ENCODE peak calls at places on chromosomes 3 and 15, in ten cellular contexts. One of them, this sample, is unnamed.

GRCh38 chr15:58521293-58521991 is 89.7 kb downstream of the LIPC start:
- DNase-seq in neuronal stem cell: no peak
- DNase-seq in stimulated activated naive CD8-positive, alpha-beta T cell treated with anti-CD3 and anti-CD28 coated beads, Interleukin-15, Interleukin-2, amounts not matched to agents 100 U/mL and 50 U/mL, for 24 hours: no peak
- DNase-seq in spleen: peak
- DNase-seq in lower leg skin: peak
- DNase-seq in NCI-H82: peak
- DNase-seq in HFFc6: peak
- DNase-seq in T-helper 2 cell: no peak
- DNase-seq in GM04504: peak
- DNase-seq in HEK293T: no peak
- DNase-seq in this sample: peak

GRCh38 chr3:129890891-129891290 is 2.6 kb downstream of the TMCC1 start:
- DNase-seq in neuronal stem cell: no peak
- DNase-seq in stimulated activated naive CD8-positive, alpha-beta T cell treated with anti-CD3 and anti-CD28 coated beads, Interleukin-15, Interleukin-2, amounts not matched to agents 100 U/mL and 50 U/mL, for 24 hours: no peak
- DNase-seq in spleen: no peak
- DNase-seq in lower leg skin: no peak
- DNase-seq in NCI-H82: no peak
- DNase-seq in HFFc6: no peak
- DNase-seq in T-helper 2 cell: no peak
- DNase-seq in GM04504: no peak
- DNase-seq in HEK293T: no peak
- DNase-seq in this sample: no peak

GRCh38 chr3:112818289-112818688 is 28.4 kb downstream of the CD200R1L start:
- DNase-seq in neuronal stem cell: no peak
- DNase-seq in stimulated activated naive CD8-positive, alpha-beta T cell treated with anti-CD3 and anti-CD28 coated beads, Interleukin-15, Interleukin-2, amounts not matched to agents 100 U/mL and 50 U/mL, for 24 hours: no peak
- DNase-seq in spleen: no peak
- DNase-seq in lower leg skin: no peak
- DNase-seq in NCI-H82: no peak
- DNase-seq in HFFc6: peak
- DNase-seq in T-helper 2 cell: no peak
- DNase-seq in GM04504: peak
- DNase-seq in HEK293T: no peak
- DNase-seq in this sample: peak

GRCh38 chr3:138051946-138052802 is 42.2 kb downstream of the CLDN18 start:
- DNase-seq in neuronal stem cell: peak
- DNase-seq in stimulated activated naive CD8-positive, alpha-beta T cell treated with anti-CD3 and anti-CD28 coated beads, Interleukin-15, Interleukin-2, amounts not matched to agents 100 U/mL and 50 U/mL, for 24 hours: peak
- DNase-seq in spleen: no peak
- DNase-seq in lower leg skin: no peak
- DNase-seq in NCI-H82: peak
- DNase-seq in HFFc6: peak
- DNase-seq in T-helper 2 cell: peak
- DNase-seq in GM04504: peak
- DNase-seq in HEK293T: peak
- DNase-seq in this sample: peak

GRCh38 chr15:74776851-74777768 is 4.8 kb upstream of the CSK start:
- DNase-seq in neuronal stem cell: no peak
- DNase-seq in stimulated activated naive CD8-positive, alpha-beta T cell treated with anti-CD3 and anti-CD28 coated beads, Interleukin-15, Interleukin-2, amounts not matched to agents 100 U/mL and 50 U/mL, for 24 hours: peak
- DNase-seq in spleen: peak
- DNase-seq in lower leg skin: no peak
- DNase-seq in NCI-H82: no peak
- DNase-seq in HFFc6: no peak
- DNase-seq in T-helper 2 cell: peak
- DNase-seq in GM04504: no peak
- DNase-seq in HEK293T: no peak
- DNase-seq in this sample: peak

GRCh38 chr3:136893848-136894443 is 31.9 kb downstream of the NCK1 start:
- DNase-seq in neuronal stem cell: no peak
- DNase-seq in stimulated activated naive CD8-positive, alpha-beta T cell treated with anti-CD3 and anti-CD28 coated beads, Interleukin-15, Interleukin-2, amounts not matched to agents 100 U/mL and 50 U/mL, for 24 hours: no peak
- DNase-seq in spleen: no peak
- DNase-seq in lower leg skin: no peak
- DNase-seq in NCI-H82: peak
- DNase-seq in HFFc6: peak
- DNase-seq in T-helper 2 cell: no peak
- DNase-seq in GM04504: peak
- DNase-seq in HEK293T: no peak
- DNase-seq in this sample: peak

GRCh38 chr3:193826126-193826795 is 233.3 kb downstream of the OPA1 start:
- DNase-seq in neuronal stem cell: no peak
- DNase-seq in stimulated activated naive CD8-positive, alpha-beta T cell treated with anti-CD3 and anti-CD28 coated beads, Interleukin-15, Interleukin-2, amounts not matched to agents 100 U/mL and 50 U/mL, for 24 hours: no peak
- DNase-seq in spleen: no peak
- DNase-seq in lower leg skin: peak
- DNase-seq in NCI-H82: no peak
- DNase-seq in HFFc6: peak
- DNase-seq in T-helper 2 cell: no peak
- DNase-seq in GM04504: peak
- DNase-seq in HEK293T: peak
- DNase-seq in this sample: peak

GRCh38 chr15:64453689-64454037 is 6.7 kb upstream of the ZNF609 start:
- DNase-seq in neuronal stem cell: no peak
- DNase-seq in stimulated activated naive CD8-positive, alpha-beta T cell treated with anti-CD3 and anti-CD28 coated beads, Interleukin-15, Interleukin-2, amounts not matched to agents 100 U/mL and 50 U/mL, for 24 hours: no peak
- DNase-seq in spleen: no peak
- DNase-seq in lower leg skin: no peak
- DNase-seq in NCI-H82: peak
- DNase-seq in HFFc6: no peak
- DNase-seq in T-helper 2 cell: no peak
- DNase-seq in GM04504: no peak
- DNase-seq in HEK293T: no peak
- DNase-seq in this sample: no peak

GRCh38 chr3:124363451-124363850 is 366.8 kb upstream of the UMPS start:
- DNase-seq in neuronal stem cell: no peak
- DNase-seq in stimulated activated naive CD8-positive, alpha-beta T cell treated with anti-CD3 and anti-CD28 coated beads, Interleukin-15, Interleukin-2, amounts not matched to agents 100 U/mL and 50 U/mL, for 24 hours: no peak
- DNase-seq in spleen: no peak
- DNase-seq in lower leg skin: no peak
- DNase-seq in NCI-H82: no peak
- DNase-seq in HFFc6: peak
- DNase-seq in T-helper 2 cell: no peak
- DNase-seq in GM04504: peak
- DNase-seq in HEK293T: no peak
- DNase-seq in this sample: peak

GRCh38 chr15:55734641-55735040 is 8.3 kb downstream of the PRTG start:
- DNase-seq in neuronal stem cell: no peak
- DNase-seq in stimulated activated naive CD8-positive, alpha-beta T cell treated with anti-CD3 and anti-CD28 coated beads, Interleukin-15, Interleukin-2, amounts not matched to agents 100 U/mL and 50 U/mL, for 24 hours: no peak
- DNase-seq in spleen: no peak
- DNase-seq in lower leg skin: no peak
- DNase-seq in NCI-H82: no peak
- DNase-seq in HFFc6: no peak
- DNase-seq in T-helper 2 cell: no peak
- DNase-seq in GM04504: no peak
- DNase-seq in HEK293T: no peak
- DNase-seq in this sample: no peak

GRCh38 chr3:183822631-183823030 is 2.7 kb downstream of the MAP6D1 start:
- DNase-seq in neuronal stem cell: peak
- DNase-seq in stimulated activated naive CD8-positive, alpha-beta T cell treated with anti-CD3 and anti-CD28 coated beads, Interleukin-15, Interleukin-2, amounts not matched to agents 100 U/mL and 50 U/mL, for 24 hours: no peak
- DNase-seq in spleen: peak
- DNase-seq in lower leg skin: peak
- DNase-seq in NCI-H82: no peak
- DNase-seq in HFFc6: no peak
- DNase-seq in T-helper 2 cell: no peak
- DNase-seq in GM04504: no peak
- DNase-seq in HEK293T: no peak
- DNase-seq in this sample: no peak

GRCh38 chr3:104564045-104564643 is 802.6 kb upstream of the ALCAM start:
- DNase-seq in neuronal stem cell: no peak
- DNase-seq in stimulated activated naive CD8-positive, alpha-beta T cell treated with anti-CD3 and anti-CD28 coated beads, Interleukin-15, Interleukin-2, amounts not matched to agents 100 U/mL and 50 U/mL, for 24 hours: peak
- DNase-seq in spleen: no peak
- DNase-seq in lower leg skin: no peak
- DNase-seq in NCI-H82: peak
- DNase-seq in HFFc6: peak
- DNase-seq in T-helper 2 cell: peak
- DNase-seq in GM04504: peak
- DNase-seq in HEK293T: peak
- DNase-seq in this sample: peak

GRCh38 chr3:162139841-162140240 is 643.2 kb downstream of the OTOL1 start:
- DNase-seq in neuronal stem cell: no peak
- DNase-seq in stimulated activated naive CD8-positive, alpha-beta T cell treated with anti-CD3 and anti-CD28 coated beads, Interleukin-15, Interleukin-2, amounts not matched to agents 100 U/mL and 50 U/mL, for 24 hours: no peak
- DNase-seq in spleen: no peak
- DNase-seq in lower leg skin: no peak
- DNase-seq in NCI-H82: no peak
- DNase-seq in HFFc6: no peak
- DNase-seq in T-helper 2 cell: no peak
- DNase-seq in GM04504: no peak
- DNase-seq in HEK293T: no peak
- DNase-seq in this sample: no peak

GRCh38 chr3:72338942-72339749 is 509.1 kb downstream of the SHQ1 start:
- DNase-seq in neuronal stem cell: no peak
- DNase-seq in stimulated activated naive CD8-positive, alpha-beta T cell treated with anti-CD3 and anti-CD28 coated beads, Interleukin-15, Interleukin-2, amounts not matched to agents 100 U/mL and 50 U/mL, for 24 hours: peak
- DNase-seq in spleen: peak
- DNase-seq in lower leg skin: peak
- DNase-seq in NCI-H82: no peak
- DNase-seq in HFFc6: peak
- DNase-seq in T-helper 2 cell: peak
- DNase-seq in GM04504: peak
- DNase-seq in HEK293T: no peak
- DNase-seq in this sample: peak

GRCh38 chr3:72282918-72283317 is 498.0 kb upstream of the PROK2 start:
- DNase-seq in neuronal stem cell: no peak
- DNase-seq in stimulated activated naive CD8-positive, alpha-beta T cell treated with anti-CD3 and anti-CD28 coated beads, Interleukin-15, Interleukin-2, amounts not matched to agents 100 U/mL and 50 U/mL, for 24 hours: no peak
- DNase-seq in spleen: no peak
- DNase-seq in lower leg skin: no peak
- DNase-seq in NCI-H82: no peak
- DNase-seq in HFFc6: no peak
- DNase-seq in T-helper 2 cell: no peak
- DNase-seq in GM04504: no peak
- DNase-seq in HEK293T: no peak
- DNase-seq in this sample: no peak

GRCh38 chr15:59918994-59919951 is 84.8 kb upstream of the FOXB1 start:
- DNase-seq in neuronal stem cell: no peak
- DNase-seq in stimulated activated naive CD8-positive, alpha-beta T cell treated with anti-CD3 and anti-CD28 coated beads, Interleukin-15, Interleukin-2, amounts not matched to agents 100 U/mL and 50 U/mL, for 24 hours: peak
- DNase-seq in spleen: no peak
- DNase-seq in lower leg skin: no peak
- DNase-seq in NCI-H82: no peak
- DNase-seq in HFFc6: peak
- DNase-seq in T-helper 2 cell: peak
- DNase-seq in GM04504: peak
- DNase-seq in HEK293T: no peak
- DNase-seq in this sample: peak

GRCh38 chr3:66110840-66111239 is 72.1 kb upstream of the MAGI1 start:
- DNase-seq in neuronal stem cell: no peak
- DNase-seq in stimulated activated naive CD8-positive, alpha-beta T cell treated with anti-CD3 and anti-CD28 coated beads, Interleukin-15, Interleukin-2, amounts not matched to agents 100 U/mL and 50 U/mL, for 24 hours: no peak
- DNase-seq in spleen: no peak
- DNase-seq in lower leg skin: no peak
- DNase-seq in NCI-H82: no peak
- DNase-seq in HFFc6: no peak
- DNase-seq in T-helper 2 cell: no peak
- DNase-seq in GM04504: no peak
- DNase-seq in HEK293T: no peak
- DNase-seq in this sample: no peak

GRCh38 chr3:150130404-150131100 is 159.9 kb upstream of the PFN2 start:
- DNase-seq in neuronal stem cell: no peak
- DNase-seq in stimulated activated naive CD8-positive, alpha-beta T cell treated with anti-CD3 and anti-CD28 coated beads, Interleukin-15, Interleukin-2, amounts not matched to agents 100 U/mL and 50 U/mL, for 24 hours: no peak
- DNase-seq in spleen: no peak
- DNase-seq in lower leg skin: no peak
- DNase-seq in NCI-H82: no peak
- DNase-seq in HFFc6: no peak
- DNase-seq in T-helper 2 cell: no peak
- DNase-seq in GM04504: no peak
- DNase-seq in HEK293T: no peak
- DNase-seq in this sample: no peak

GRCh38 chr3:7546219-7546618 is 685.3 kb downstream of the GRM7 start:
- DNase-seq in neuronal stem cell: no peak
- DNase-seq in stimulated activated naive CD8-positive, alpha-beta T cell treated with anti-CD3 and anti-CD28 coated beads, Interleukin-15, Interleukin-2, amounts not matched to agents 100 U/mL and 50 U/mL, for 24 hours: no peak
- DNase-seq in spleen: no peak
- DNase-seq in lower leg skin: no peak
- DNase-seq in NCI-H82: peak
- DNase-seq in HFFc6: no peak
- DNase-seq in T-helper 2 cell: no peak
- DNase-seq in GM04504: no peak
- DNase-seq in HEK293T: no peak
- DNase-seq in this sample: no peak

GRCh38 chr15:39127925-39128617 is 452.8 kb upstream of the THBS1 start:
- DNase-seq in neuronal stem cell: no peak
- DNase-seq in stimulated activated naive CD8-positive, alpha-beta T cell treated with anti-CD3 and anti-CD28 coated beads, Interleukin-15, Interleukin-2, amounts not matched to agents 100 U/mL and 50 U/mL, for 24 hours: peak
- DNase-seq in spleen: no peak
- DNase-seq in lower leg skin: no peak
- DNase-seq in NCI-H82: no peak
- DNase-seq in HFFc6: peak
- DNase-seq in T-helper 2 cell: peak
- DNase-seq in GM04504: peak
- DNase-seq in HEK293T: no peak
- DNase-seq in this sample: peak

GRCh38 chr15:40155270-40155910 is 5.5 kb upstream of the BUB1B start:
- DNase-seq in neuronal stem cell: no peak
- DNase-seq in stimulated activated naive CD8-positive, alpha-beta T cell treated with anti-CD3 and anti-CD28 coated beads, Interleukin-15, Interleukin-2, amounts not matched to agents 100 U/mL and 50 U/mL, for 24 hours: no peak
- DNase-seq in spleen: no peak
- DNase-seq in lower leg skin: no peak
- DNase-seq in NCI-H82: no peak
- DNase-seq in HFFc6: no peak
- DNase-seq in T-helper 2 cell: no peak
- DNase-seq in GM04504: no peak
- DNase-seq in HEK293T: no peak
- DNase-seq in this sample: no peak

GRCh38 chr15:63973212-63974009 is 72.9 kb downstream of the DAPK2 start:
- DNase-seq in neuronal stem cell: no peak
- DNase-seq in stimulated activated naive CD8-positive, alpha-beta T cell treated with anti-CD3 and anti-CD28 coated beads, Interleukin-15, Interleukin-2, amounts not matched to agents 100 U/mL and 50 U/mL, for 24 hours: no peak
- DNase-seq in spleen: peak
- DNase-seq in lower leg skin: peak
- DNase-seq in NCI-H82: no peak
- DNase-seq in HFFc6: peak
- DNase-seq in T-helper 2 cell: no peak
- DNase-seq in GM04504: peak
- DNase-seq in HEK293T: no peak
- DNase-seq in this sample: no peak

GRCh38 chr3:195150194-195151118 is 120.5 kb downstream of the XXYLT1 start:
- DNase-seq in neuronal stem cell: no peak
- DNase-seq in stimulated activated naive CD8-positive, alpha-beta T cell treated with anti-CD3 and anti-CD28 coated beads, Interleukin-15, Interleukin-2, amounts not matched to agents 100 U/mL and 50 U/mL, for 24 hours: peak
- DNase-seq in spleen: peak
- DNase-seq in lower leg skin: peak
- DNase-seq in NCI-H82: no peak
- DNase-seq in HFFc6: no peak
- DNase-seq in T-helper 2 cell: peak
- DNase-seq in GM04504: no peak
- DNase-seq in HEK293T: no peak
- DNase-seq in this sample: no peak

GRCh38 chr15:67024322-67024997 is 40.9 kb upstream of the SMAD3 start:
- DNase-seq in neuronal stem cell: no peak
- DNase-seq in stimulated activated naive CD8-positive, alpha-beta T cell treated with anti-CD3 and anti-CD28 coated beads, Interleukin-15, Interleukin-2, amounts not matched to agents 100 U/mL and 50 U/mL, for 24 hours: peak
- DNase-seq in spleen: no peak
- DNase-seq in lower leg skin: peak
- DNase-seq in NCI-H82: no peak
- DNase-seq in HFFc6: peak
- DNase-seq in T-helper 2 cell: peak
- DNase-seq in GM04504: peak
- DNase-seq in HEK293T: peak
- DNase-seq in this sample: peak

GRCh38 chr15:35693887-35694286 is 147.9 kb upstream of the DPH6 start:
- DNase-seq in neuronal stem cell: no peak
- DNase-seq in stimulated activated naive CD8-positive, alpha-beta T cell treated with anti-CD3 and anti-CD28 coated beads, Interleukin-15, Interleukin-2, amounts not matched to agents 100 U/mL and 50 U/mL, for 24 hours: no peak
- DNase-seq in spleen: no peak
- DNase-seq in lower leg skin: no peak
- DNase-seq in NCI-H82: no peak
- DNase-seq in HFFc6: no peak
- DNase-seq in T-helper 2 cell: no peak
- DNase-seq in GM04504: no peak
- DNase-seq in HEK293T: no peak
- DNase-seq in this sample: no peak

GRCh38 chr3:156751461-156752025 is 74.6 kb upstream of the LEKR1 start:
- DNase-seq in neuronal stem cell: no peak
- DNase-seq in stimulated activated naive CD8-positive, alpha-beta T cell treated with anti-CD3 and anti-CD28 coated beads, Interleukin-15, Interleukin-2, amounts not matched to agents 100 U/mL and 50 U/mL, for 24 hours: no peak
- DNase-seq in spleen: no peak
- DNase-seq in lower leg skin: peak
- DNase-seq in NCI-H82: no peak
- DNase-seq in HFFc6: peak
- DNase-seq in T-helper 2 cell: no peak
- DNase-seq in GM04504: peak
- DNase-seq in HEK293T: peak
- DNase-seq in this sample: peak

GRCh38 chr3:36219398-36219797 is 160.9 kb upstream of the STAC start:
- DNase-seq in neuronal stem cell: no peak
- DNase-seq in stimulated activated naive CD8-positive, alpha-beta T cell treated with anti-CD3 and anti-CD28 coated beads, Interleukin-15, Interleukin-2, amounts not matched to agents 100 U/mL and 50 U/mL, for 24 hours: no peak
- DNase-seq in spleen: no peak
- DNase-seq in lower leg skin: no peak
- DNase-seq in NCI-H82: no peak
- DNase-seq in HFFc6: no peak
- DNase-seq in T-helper 2 cell: no peak
- DNase-seq in GM04504: peak
- DNase-seq in HEK293T: no peak
- DNase-seq in this sample: peak

GRCh38 chr3:20055020-20055775 is 15.0 kb downstream of the KAT2B start:
- DNase-seq in neuronal stem cell: no peak
- DNase-seq in stimulated activated naive CD8-positive, alpha-beta T cell treated with anti-CD3 and anti-CD28 coated beads, Interleukin-15, Interleukin-2, amounts not matched to agents 100 U/mL and 50 U/mL, for 24 hours: no peak
- DNase-seq in spleen: no peak
- DNase-seq in lower leg skin: peak
- DNase-seq in NCI-H82: peak
- DNase-seq in HFFc6: no peak
- DNase-seq in T-helper 2 cell: peak
- DNase-seq in GM04504: no peak
- DNase-seq in HEK293T: no peak
- DNase-seq in this sample: no peak

This sample was measured in ELR.